ENCODE peak calls at places on chromosomes 11 and 22, in four cellular contexts. Q is fibroblast of pulmonary artery; F is CD8-positive, alpha-beta T cell; D is PC-3. M is an unnamed sample.

GRCh38 chr11:112345708-112346107 is 85.0 kb upstream of the PLET1 start:
- DNase-seq in Q (no peak), F (no peak), D (no peak), M (no peak)

GRCh38 chr11:1782831-1783724 is 19.4 kb upstream of the CTSD start:
- DNase-seq in F (no peak), D (peak; percentile 56), Q (no peak), M (peak; percentile 23)

GRCh38 chr11:130892847-130893246 is 23.4 kb downstream of the SNX19 start:
- DNase-seq in D (no peak), F (no peak), Q (no peak), M (no peak)

GRCh38 chr22:27274770-27275449 is 526.6 kb downstream of the MN1 start:
- DNase-seq in Q (peak; percentile 25), D (no peak), F (no peak), M (no peak)

GRCh38 chr11:73931039-73931645 is 19.7 kb upstream of the DNAJB13 start:
- DNase-seq in Q (peak; percentile 91), D (peak; percentile 85), F (no peak), M (peak; percentile 82)

GRCh38 chr11:61756452-61757212 is 4.2 kb downstream of the MYRF start:
- DNase-seq in D (peak; percentile 65), F (peak; percentile 26), Q (peak; percentile 53), M (peak; percentile 39)

GRCh38 chr11:116689413-116690127 is 83.2 kb downstream of the BUD13 start:
- DNase-seq in D (no peak), F (no peak), Q (no peak), M (no peak)

GRCh38 chr22:36027960-36028645 is 521 bp downstream of the RBFOX2 start:
- DNase-seq in D (peak; percentile 52), F (no peak), Q (no peak), M (peak; percentile 15)

GRCh38 chr11:80239217-80239616 is 798.4 kb upstream of the TENM4 start:
- DNase-seq in D (peak; percentile 26), F (no peak), Q (no peak), M (no peak)

GRCh38 chr11:63682045-63682915 is 980 bp downstream of the RTN3 start:
- DNase-seq in F (no peak), Q (peak; percentile 24), D (peak; percentile 44), M (no peak)

DNA sequence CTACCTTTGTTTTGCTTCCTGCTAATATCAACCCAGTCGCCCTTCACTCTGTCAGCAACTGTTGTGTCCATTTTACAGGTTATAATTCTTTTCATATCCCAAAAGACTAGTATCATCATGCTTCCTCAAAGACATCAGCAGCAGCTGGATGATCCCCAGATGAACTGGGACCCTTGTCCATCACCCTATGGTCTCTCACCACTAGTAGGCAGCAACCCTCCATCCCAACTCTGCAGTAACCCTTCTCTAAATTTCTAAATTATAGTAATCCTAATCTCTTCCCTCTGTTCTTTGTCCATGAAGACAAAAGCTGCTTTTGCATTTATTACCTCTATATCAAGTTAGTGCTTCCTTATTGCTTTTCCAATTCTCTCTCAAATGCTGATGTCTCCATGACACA is 1025.8 kb downstream of the FAM181B start:
- DNase-seq in F (no peak), Q (no peak), D (no peak), M (no peak)
- TF ChIP-seq CTCF in F (no peak), Q (no peak), D (no peak), M (peak; percentile 26)

DNA sequence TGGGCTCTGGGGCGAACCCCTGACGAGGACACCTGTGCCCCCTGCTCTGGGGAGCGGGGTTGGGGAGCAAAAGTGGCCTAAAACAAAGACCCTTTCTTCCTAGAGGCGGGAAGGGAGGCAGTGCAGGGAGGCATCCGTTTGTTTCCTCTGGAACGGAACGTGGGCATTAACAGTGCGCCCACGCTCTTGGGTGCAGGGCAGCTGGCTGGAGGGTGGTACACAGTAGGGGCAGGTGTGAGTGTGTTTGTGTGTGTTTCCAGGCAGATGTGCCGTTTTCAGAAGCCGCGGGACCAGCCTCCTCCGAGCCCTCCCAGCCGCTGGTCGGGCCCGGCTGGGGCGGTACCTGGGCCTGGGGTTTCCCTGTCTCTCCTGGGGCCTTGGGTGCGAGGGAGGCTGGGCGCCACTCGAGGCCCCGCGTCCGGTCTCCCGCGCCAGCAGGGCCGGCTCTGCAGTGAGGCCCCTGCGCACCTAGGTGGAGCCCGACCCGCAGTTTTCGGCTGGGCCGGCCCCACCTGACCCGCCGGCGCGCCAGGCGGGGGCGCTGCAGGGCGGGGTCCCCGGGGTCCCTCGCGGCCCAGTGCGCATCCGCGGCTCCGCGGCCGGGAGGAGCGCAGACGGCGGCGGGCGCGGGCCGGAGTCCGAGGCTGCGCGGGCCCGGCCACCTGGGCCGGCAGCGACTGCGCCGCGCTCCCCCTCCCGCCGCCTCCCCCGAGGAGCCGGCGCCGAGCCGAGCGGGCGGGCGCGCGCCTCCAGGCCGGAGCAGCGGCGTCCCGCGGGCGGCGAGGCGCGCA is 1252.7 kb downstream of the BRD1 start:
- DNase-seq in Q (peak; percentile 3), D (no peak), F (no peak), M (no peak)
- TF ChIP-seq CTCF in Q (no peak), D (no peak), F (no peak), M (no peak)

DNA sequence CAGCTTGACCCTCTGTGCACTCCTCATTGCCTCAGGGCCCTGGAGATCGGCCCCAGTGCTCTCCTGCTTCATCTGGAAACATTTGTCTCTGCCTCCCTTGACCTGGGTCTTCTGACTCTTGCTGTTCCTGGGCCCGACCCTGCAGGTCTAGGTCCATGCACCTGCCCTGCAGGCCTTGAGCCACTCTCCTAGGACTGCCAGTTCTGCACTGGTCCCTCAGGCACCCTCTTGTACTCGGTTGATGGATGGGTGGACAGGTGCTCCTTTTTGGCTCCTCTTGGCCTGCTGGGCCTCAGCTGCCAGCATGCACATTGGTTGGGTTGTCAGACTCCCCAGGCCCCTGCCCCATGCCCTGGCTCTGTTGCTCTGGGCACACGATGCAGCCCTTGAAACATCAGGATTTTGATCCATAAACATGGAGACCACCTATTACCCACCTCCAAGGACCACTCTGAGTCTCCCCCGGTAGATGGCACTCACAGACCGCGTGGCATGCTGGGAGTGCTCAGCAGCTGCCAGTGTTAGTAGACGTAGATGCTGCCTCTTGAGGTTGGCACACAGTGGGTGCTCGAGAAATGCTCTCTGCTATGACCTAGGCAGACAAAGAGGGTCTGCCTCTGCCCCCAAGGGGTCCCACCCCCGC is 20.2 kb upstream of the ACR start:
- DNase-seq in D (no peak), F (no peak), Q (no peak), M (no peak)
- TF ChIP-seq CTCF in D (no peak), F (no peak), Q (no peak), M (no peak)

GRCh38 chr22:49983148-49984042 is 22.8 kb downstream of the PIM3 start:
- DNase-seq in Q (no peak), F (peak; percentile 45), D (no peak), M (no peak)
- TF ChIP-seq CTCF in Q (peak; percentile 22), F (peak; percentile 46), D (no peak), M (peak; percentile 25)

GRCh38 chr22:19727310-19728150 is 4.2 kb downstream of the GP1BB start:
- DNase-seq in F (no peak), Q (no peak), D (no peak), M (no peak)
- TF ChIP-seq CTCF in F (no peak), Q (no peak), D (no peak), M (no peak)